ENCODE peak calls at places on chromosomes 5 and 9, in eight cellular contexts. L is T-cell, T is left cardiac atrium, E is GM12878, N is NCI-H1436, O is SIG-M5, H is NCI-H1930, Q is mesenteric fat pad. K is an unnamed sample.

GRCh38 chr5:74334434-74335364 is 305.8 kb downstream of the ENC1 start:
- DNase-seq in T (no peak), H (no peak), O (no peak), N (no peak), L (no peak), E (no peak), Q (no peak), K (no peak)

GRCh38 chr5:127934791-127935256 is 148.7 kb upstream of the SLC12A2 start:
- DNase-seq in H (no peak), L (no peak), O (no peak), E (no peak), Q (no peak), N (peak; percentile 54), T (no peak), K (no peak)

GRCh38 chr9:78424299-78424698 is 127.4 kb downstream of the PSAT1 start:
- DNase-seq in E (no peak), N (no peak), T (no peak), Q (no peak), O (no peak), H (no peak), L (no peak), K (no peak)

GRCh38 chr5:219492-219891 is 1.4 kb downstream of the SDHA start:
- DNase-seq in O (no peak), E (no peak), H (no peak), N (no peak), T (no peak), L (no peak), Q (no peak), K (peak; percentile 65)

GRCh38 chr5:16894236-16895057 is 41.6 kb downstream of the MYO10 start:
- DNase-seq in O (no peak), Q (no peak), N (no peak), H (peak; percentile 69), L (no peak), E (no peak), T (no peak), K (no peak)

GRCh38 chr5:116766470-116766947 is 191.9 kb upstream of the SEMA6A start:
- DNase-seq in H (peak; percentile 1), O (no peak), L (no peak), T (peak; percentile 39), Q (no peak), N (no peak), E (peak; percentile 70), K (no peak)

GRCh38 chr5:79191457-79191856 is 44.5 kb upstream of the JMY start:
- DNase-seq in Q (no peak), H (no peak), N (no peak), T (no peak), O (no peak), E (no peak), L (no peak), K (no peak)

GRCh38 chr5:125232779-125233230 is 486.4 kb upstream of the ZNF608 start:
- DNase-seq in T (no peak), N (no peak), Q (no peak), L (no peak), H (no peak), E (no peak), O (no peak), K (no peak)

GRCh38 chr5:139637438-139638089 is 10.6 kb upstream of the CXXC5 start:
- DNase-seq in L (peak; percentile 54), E (no peak), O (no peak), T (peak; percentile 89), Q (peak; percentile 95), H (peak; percentile 57), N (peak; percentile 76), K (peak; percentile 76)

GRCh38 chr5:1671351-1671750 is 128.3 kb downstream of the MRPL36 start:
- DNase-seq in O (no peak), Q (no peak), E (no peak), L (no peak), T (no peak), H (no peak), N (no peak), K (no peak)

GRCh38 chr9:32404856-32405255 is 20.4 kb downstream of the ACO1 start:
- DNase-seq in L (no peak), E (no peak), Q (no peak), N (no peak), T (no peak), O (no peak), H (no peak), K (no peak)

GRCh38 chr9:13125261-13125660 is 154.2 kb downstream of the MPDZ start:
- DNase-seq in E (no peak), H (no peak), L (no peak), N (no peak), Q (no peak), T (no peak), O (no peak), K (no peak)

GRCh38 chr9:100011062-100011681 is 87.6 kb downstream of the ERP44 start:
- DNase-seq in E (peak; percentile 38), H (no peak), T (no peak), L (peak; percentile 21), O (peak; percentile 23), N (no peak), Q (no peak), K (peak; percentile 9)

K was measured in CD4-positive, CD25-positive, alpha-beta regulatory T cell.